ENCODE peak calls at places on chromosome 14, in nine cellular contexts. One of them, this sample, is unnamed.

GRCh38 chr14:77691259-77691658 is 16.6 kb downstream of the ALKBH1 start:
- DNase-seq in RPMI8226: no peak
- DNase-seq in NCI-H526 treated with DMSO at 0.1 percent for 48 hours: no peak
- DNase-seq in ELF-1: no peak
- DNase-seq in Right ventricle myocardium superior: peak; percentile 50
- DNase-seq in neuronal stem cell: no peak
- DNase-seq in T-helper 22 cell: no peak
- DNase-seq in stomach: peak; percentile 46
- DNase-seq in ascending aorta: no peak
- DNase-seq in this sample: no peak

GRCh38 chr14:101200008-101200649 is 296.6 kb upstream of the RTL1 start:
- DNase-seq in T-helper 22 cell: no peak
- DNase-seq in ascending aorta: peak; percentile 28
- DNase-seq in NCI-H526 treated with DMSO at 0.1 percent for 48 hours: no peak
- DNase-seq in Right ventricle myocardium superior: no peak
- DNase-seq in RPMI8226: no peak
- DNase-seq in ELF-1: no peak
- DNase-seq in stomach: no peak
- DNase-seq in neuronal stem cell: no peak
- DNase-seq in this sample: no peak

GRCh38 chr14:77376380-77376770 is 519 bp downstream of the TMED8 start:
- DNase-seq in Right ventricle myocardium superior: peak; percentile 39
- DNase-seq in NCI-H526 treated with DMSO at 0.1 percent for 48 hours: no peak
- DNase-seq in ELF-1: peak; percentile 7
- DNase-seq in stomach: peak; percentile 25
- DNase-seq in ascending aorta: peak; percentile 62
- DNase-seq in RPMI8226: no peak
- DNase-seq in neuronal stem cell: peak; percentile 14
- DNase-seq in T-helper 22 cell: peak; percentile 3
- DNase-seq in this sample: peak; percentile 73

GRCh38 chr14:70972107-70972976 is 65.1 kb downstream of the PCNX1 start:
- DNase-seq in neuronal stem cell: peak; percentile 81
- DNase-seq in T-helper 22 cell: peak; percentile 57
- DNase-seq in stomach: peak; percentile 92
- DNase-seq in ELF-1: peak; percentile 81
- DNase-seq in ascending aorta: peak; percentile 93
- DNase-seq in Right ventricle myocardium superior: peak; percentile 76
- DNase-seq in RPMI8226: peak; percentile 73
- DNase-seq in NCI-H526 treated with DMSO at 0.1 percent for 48 hours: peak; percentile 54
- DNase-seq in this sample: peak; percentile 79

GRCh38 chr14:70162353-70162752 is 26.4 kb downstream of the SLC8A3 start:
- DNase-seq in ascending aorta: no peak
- DNase-seq in ELF-1: no peak
- DNase-seq in stomach: no peak
- DNase-seq in neuronal stem cell: no peak
- DNase-seq in NCI-H526 treated with DMSO at 0.1 percent for 48 hours: peak; percentile 2
- DNase-seq in RPMI8226: no peak
- DNase-seq in Right ventricle myocardium superior: no peak
- DNase-seq in T-helper 22 cell: no peak
- DNase-seq in this sample: no peak

GRCh38 chr14:59254146-59254910 is 65.9 kb downstream of the DAAM1 start:
- DNase-seq in Right ventricle myocardium superior: peak; percentile 79
- DNase-seq in neuronal stem cell: no peak
- DNase-seq in T-helper 22 cell: no peak
- DNase-seq in RPMI8226: peak; percentile 36
- DNase-seq in NCI-H526 treated with DMSO at 0.1 percent for 48 hours: peak; percentile 86
- DNase-seq in stomach: peak; percentile 31
- DNase-seq in ascending aorta: peak; percentile 77
- DNase-seq in ELF-1: no peak
- DNase-seq in this sample: peak; percentile 81

GRCh38 chr14:103128631-103129300 is 5.5 kb downstream of the TNFAIP2 start:
- DNase-seq in neuronal stem cell: no peak
- DNase-seq in T-helper 22 cell: no peak
- DNase-seq in NCI-H526 treated with DMSO at 0.1 percent for 48 hours: no peak
- DNase-seq in ascending aorta: no peak
- DNase-seq in RPMI8226: no peak
- DNase-seq in ELF-1: no peak
- DNase-seq in stomach: peak; percentile 56
- DNase-seq in Right ventricle myocardium superior: peak; percentile 55
- DNase-seq in this sample: no peak

GRCh38 chr14:31770271-31770670 is 209.1 kb downstream of the NUBPL start:
- DNase-seq in T-helper 22 cell: no peak
- DNase-seq in Right ventricle myocardium superior: no peak
- DNase-seq in RPMI8226: no peak
- DNase-seq in NCI-H526 treated with DMSO at 0.1 percent for 48 hours: no peak
- DNase-seq in ascending aorta: no peak
- DNase-seq in ELF-1: no peak
- DNase-seq in stomach: no peak
- DNase-seq in neuronal stem cell: no peak
- DNase-seq in this sample: no peak

GRCh38 chr14:56207626-56208297 is 89.6 kb downstream of the PELI2 start:
- DNase-seq in stomach: no peak
- DNase-seq in neuronal stem cell: no peak
- DNase-seq in T-helper 22 cell: no peak
- DNase-seq in RPMI8226: no peak
- DNase-seq in Right ventricle myocardium superior: no peak
- DNase-seq in ascending aorta: no peak
- DNase-seq in NCI-H526 treated with DMSO at 0.1 percent for 48 hours: no peak
- DNase-seq in ELF-1: peak; percentile 13
- DNase-seq in this sample: no peak

GRCh38 chr14:69574954-69575295 is 254 bp upstream of the CCDC177 start:
- DNase-seq in T-helper 22 cell: no peak
- DNase-seq in ascending aorta: no peak
- DNase-seq in Right ventricle myocardium superior: no peak
- DNase-seq in RPMI8226: no peak
- DNase-seq in neuronal stem cell: no peak
- DNase-seq in NCI-H526 treated with DMSO at 0.1 percent for 48 hours: no peak
- DNase-seq in stomach: no peak
- DNase-seq in ELF-1: no peak
- DNase-seq in this sample: no peak

GRCh38 chr14:20455355-20456300 is 602 bp downstream of the APEX1 start:
- DNase-seq in T-helper 22 cell: peak; percentile 69
- DNase-seq in Right ventricle myocardium superior: peak; percentile 58
- DNase-seq in NCI-H526 treated with DMSO at 0.1 percent for 48 hours: no peak
- DNase-seq in ascending aorta: peak; percentile 73
- DNase-seq in RPMI8226: peak; percentile 75
- DNase-seq in stomach: peak; percentile 27
- DNase-seq in neuronal stem cell: no peak
- DNase-seq in ELF-1: no peak
- DNase-seq in this sample: no peak

GRCh38 chr14:104872469-104873341 is 7.6 kb downstream of the CEP170B start:
- DNase-seq in Right ventricle myocardium superior: peak; percentile 68
- DNase-seq in NCI-H526 treated with DMSO at 0.1 percent for 48 hours: no peak
- DNase-seq in neuronal stem cell: no peak
- DNase-seq in T-helper 22 cell: no peak
- DNase-seq in ascending aorta: peak; percentile 61
- DNase-seq in ELF-1: no peak
- DNase-seq in RPMI8226: no peak
- DNase-seq in stomach: peak; percentile 65
- DNase-seq in this sample: no peak

GRCh38 chr14:55086939-55087338 is 35.5 kb downstream of the MAPK1IP1L start:
- DNase-seq in neuronal stem cell: no peak
- DNase-seq in T-helper 22 cell: no peak
- DNase-seq in ascending aorta: no peak
- DNase-seq in stomach: no peak
- DNase-seq in RPMI8226: no peak
- DNase-seq in ELF-1: no peak
- DNase-seq in Right ventricle myocardium superior: no peak
- DNase-seq in NCI-H526 treated with DMSO at 0.1 percent for 48 hours: no peak
- DNase-seq in this sample: no peak

GRCh38 chr14:74018704-74019407 is at the start of the genes BBOF1 and ENTPD5:
- DNase-seq in Right ventricle myocardium superior: peak; percentile 92
- DNase-seq in ELF-1: peak; percentile 75
- DNase-seq in RPMI8226: peak; percentile 88
- DNase-seq in stomach: peak; percentile 89
- DNase-seq in neuronal stem cell: peak; percentile 78
- DNase-seq in ascending aorta: peak; percentile 92
- DNase-seq in T-helper 22 cell: peak; percentile 84
- DNase-seq in NCI-H526 treated with DMSO at 0.1 percent for 48 hours: peak; percentile 75
- DNase-seq in this sample: peak; percentile 92

GRCh38 chr14:70955543-70956480 is 48.6 kb downstream of the PCNX1 start:
- DNase-seq in T-helper 22 cell: peak; percentile 16
- DNase-seq in NCI-H526 treated with DMSO at 0.1 percent for 48 hours: no peak
- DNase-seq in Right ventricle myocardium superior: no peak
- DNase-seq in neuronal stem cell: no peak
- DNase-seq in ELF-1: peak; percentile 9
- DNase-seq in ascending aorta: no peak
- DNase-seq in stomach: no peak
- DNase-seq in RPMI8226: peak; percentile 63
- DNase-seq in this sample: no peak

GRCh38 chr14:44112774-44113460 is 394.2 kb downstream of the FSCB start:
- DNase-seq in ascending aorta: no peak
- DNase-seq in RPMI8226: no peak
- DNase-seq in T-helper 22 cell: no peak
- DNase-seq in ELF-1: no peak
- DNase-seq in stomach: no peak
- DNase-seq in NCI-H526 treated with DMSO at 0.1 percent for 48 hours: no peak
- DNase-seq in neuronal stem cell: no peak
- DNase-seq in Right ventricle myocardium superior: no peak
- DNase-seq in this sample: no peak

GRCh38 chr14:104145826-104146642 is 7.6 kb downstream of the KIF26A start:
- DNase-seq in ELF-1: no peak
- DNase-seq in Right ventricle myocardium superior: peak; percentile 22
- DNase-seq in stomach: no peak
- DNase-seq in T-helper 22 cell: no peak
- DNase-seq in neuronal stem cell: no peak
- DNase-seq in NCI-H526 treated with DMSO at 0.1 percent for 48 hours: no peak
- DNase-seq in RPMI8226: no peak
- DNase-seq in ascending aorta: peak; percentile 54
- DNase-seq in this sample: peak; percentile 49

GRCh38 chr14:61034416-61035100 is 53.5 kb downstream of the SLC38A6 start:
- DNase-seq in ELF-1: no peak
- DNase-seq in RPMI8226: peak; percentile 83
- DNase-seq in T-helper 22 cell: no peak
- DNase-seq in NCI-H526 treated with DMSO at 0.1 percent for 48 hours: no peak
- DNase-seq in ascending aorta: no peak
- DNase-seq in Right ventricle myocardium superior: no peak
- DNase-seq in neuronal stem cell: no peak
- DNase-seq in stomach: no peak
- DNase-seq in this sample: no peak

GRCh38 chr14:96051642-96052540 is 12.7 kb downstream of the C14orf132 start:
- DNase-seq in ascending aorta: peak; percentile 58
- DNase-seq in T-helper 22 cell: no peak
- DNase-seq in ELF-1: peak; percentile 52
- DNase-seq in Right ventricle myocardium superior: no peak
- DNase-seq in neuronal stem cell: no peak
- DNase-seq in NCI-H526 treated with DMSO at 0.1 percent for 48 hours: no peak
- DNase-seq in RPMI8226: peak; percentile 53
- DNase-seq in stomach: peak; percentile 18
- DNase-seq in this sample: no peak

GRCh38 chr14:100476012-100476822 is 111.0 kb downstream of the BEGAIN start:
- DNase-seq in ascending aorta: no peak
- DNase-seq in RPMI8226: no peak
- DNase-seq in stomach: peak; percentile 42
- DNase-seq in NCI-H526 treated with DMSO at 0.1 percent for 48 hours: no peak
- DNase-seq in neuronal stem cell: no peak
- DNase-seq in T-helper 22 cell: no peak
- DNase-seq in ELF-1: peak; percentile 55
- DNase-seq in Right ventricle myocardium superior: no peak
- DNase-seq in this sample: no peak

GRCh38 chr14:99995700-99996356 is 69.4 kb upstream of the EVL start:
- DNase-seq in ELF-1: peak; percentile 73
- DNase-seq in stomach: peak; percentile 77
- DNase-seq in NCI-H526 treated with DMSO at 0.1 percent for 48 hours: no peak
- DNase-seq in Right ventricle myocardium superior: peak; percentile 50
- DNase-seq in T-helper 22 cell: peak; percentile 14
- DNase-seq in RPMI8226: peak; percentile 82
- DNase-seq in neuronal stem cell: no peak
- DNase-seq in ascending aorta: peak; percentile 71
- DNase-seq in this sample: no peak

GRCh38 chr14:92466068-92466458 is 47.5 kb upstream of the RIN3 start:
- DNase-seq in Right ventricle myocardium superior: no peak
- DNase-seq in stomach: no peak
- DNase-seq in NCI-H526 treated with DMSO at 0.1 percent for 48 hours: no peak
- DNase-seq in ELF-1: no peak
- DNase-seq in ascending aorta: no peak
- DNase-seq in neuronal stem cell: no peak
- DNase-seq in T-helper 22 cell: no peak
- DNase-seq in RPMI8226: peak; percentile 10
- DNase-seq in this sample: no peak

GRCh38 chr14:105168979-105169507 is 467 bp upstream of the JAG2 start:
- DNase-seq in Right ventricle myocardium superior: no peak
- DNase-seq in RPMI8226: peak; percentile 71
- DNase-seq in ELF-1: peak; percentile 63
- DNase-seq in neuronal stem cell: peak; percentile 57
- DNase-seq in NCI-H526 treated with DMSO at 0.1 percent for 48 hours: no peak
- DNase-seq in ascending aorta: no peak
- DNase-seq in T-helper 22 cell: peak; percentile 29
- DNase-seq in stomach: no peak
- DNase-seq in this sample: no peak

GRCh38 chr14:98964171-98964570 is 307.8 kb downstream of the BCL11B start:
- DNase-seq in Right ventricle myocardium superior: no peak
- DNase-seq in T-helper 22 cell: no peak
- DNase-seq in stomach: no peak
- DNase-seq in neuronal stem cell: no peak
- DNase-seq in NCI-H526 treated with DMSO at 0.1 percent for 48 hours: no peak
- DNase-seq in ascending aorta: no peak
- DNase-seq in ELF-1: no peak
- DNase-seq in RPMI8226: no peak
- DNase-seq in this sample: no peak

GRCh38 chr14:37232907-37233481 is 35.3 kb downstream of the MIPOL1 start:
- DNase-seq in stomach: no peak
- DNase-seq in ELF-1: no peak
- DNase-seq in Right ventricle myocardium superior: no peak
- DNase-seq in NCI-H526 treated with DMSO at 0.1 percent for 48 hours: peak; percentile 31
- DNase-seq in T-helper 22 cell: no peak
- DNase-seq in ascending aorta: no peak
- DNase-seq in neuronal stem cell: peak; percentile 26
- DNase-seq in RPMI8226: peak; percentile 20
- DNase-seq in this sample: no peak

GRCh38 chr14:95294834-95295599 is 24.7 kb downstream of the CLMN start:
- DNase-seq in RPMI8226: peak; percentile 45
- DNase-seq in ascending aorta: no peak
- DNase-seq in neuronal stem cell: no peak
- DNase-seq in T-helper 22 cell: no peak
- DNase-seq in Right ventricle myocardium superior: no peak
- DNase-seq in NCI-H526 treated with DMSO at 0.1 percent for 48 hours: no peak
- DNase-seq in ELF-1: no peak
- DNase-seq in stomach: peak; percentile 65
- DNase-seq in this sample: no peak

GRCh38 chr14:99529899-99530298 is 48.7 kb downstream of the CCNK start:
- DNase-seq in NCI-H526 treated with DMSO at 0.1 percent for 48 hours: no peak
- DNase-seq in stomach: no peak
- DNase-seq in RPMI8226: no peak
- DNase-seq in ELF-1: no peak
- DNase-seq in T-helper 22 cell: no peak
- DNase-seq in neuronal stem cell: no peak
- DNase-seq in ascending aorta: no peak
- DNase-seq in Right ventricle myocardium superior: no peak
- DNase-seq in this sample: no peak

GRCh38 chr14:100536141-100536540 is 51.1 kb downstream of the BEGAIN start:
- DNase-seq in Right ventricle myocardium superior: peak; percentile 13
- DNase-seq in neuronal stem cell: no peak
- DNase-seq in T-helper 22 cell: no peak
- DNase-seq in ascending aorta: peak; percentile 48
- DNase-seq in NCI-H526 treated with DMSO at 0.1 percent for 48 hours: no peak
- DNase-seq in ELF-1: no peak
- DNase-seq in RPMI8226: no peak
- DNase-seq in stomach: no peak
- DNase-seq in this sample: peak; percentile 48

GRCh38 chr14:77554816-77555599 is 56.4 kb upstream of the ISM2 start:
- DNase-seq in neuronal stem cell: no peak
- DNase-seq in T-helper 22 cell: no peak
- DNase-seq in ascending aorta: no peak
- DNase-seq in Right ventricle myocardium superior: no peak
- DNase-seq in RPMI8226: no peak
- DNase-seq in stomach: no peak
- DNase-seq in ELF-1: no peak
- DNase-seq in NCI-H526 treated with DMSO at 0.1 percent for 48 hours: no peak
- DNase-seq in this sample: no peak

GRCh38 chr14:61184117-61184516 is 97.0 kb downstream of the TMEM30B start:
- DNase-seq in RPMI8226: no peak
- DNase-seq in neuronal stem cell: no peak
- DNase-seq in ELF-1: no peak
- DNase-seq in Right ventricle myocardium superior: no peak
- DNase-seq in T-helper 22 cell: no peak
- DNase-seq in ascending aorta: no peak
- DNase-seq in NCI-H526 treated with DMSO at 0.1 percent for 48 hours: no peak
- DNase-seq in stomach: no peak
- DNase-seq in this sample: no peak

GRCh38 chr14:34837801-34838322 is 37.3 kb downstream of the BAZ1A start:
- DNase-seq in neuronal stem cell: no peak
- DNase-seq in RPMI8226: no peak
- DNase-seq in NCI-H526 treated with DMSO at 0.1 percent for 48 hours: no peak
- DNase-seq in stomach: no peak
- DNase-seq in Right ventricle myocardium superior: no peak
- DNase-seq in ELF-1: no peak
- DNase-seq in T-helper 22 cell: no peak
- DNase-seq in ascending aorta: no peak
- DNase-seq in this sample: no peak

This sample was measured in Right ventricle myocardium inferior.